ENCODE peak calls at places on chromosomes 11 and 22, in five cellular contexts. Q is stomach, M is transverse colon, V is spleen, E is body of pancreas. L is an unnamed sample.

GRCh38 chr11:131365601-131366000 is 4.8 kb upstream of the NTM start:
- DNase-seq in V (no peak), Q (no peak), M (no peak), E (no peak), L (no peak)

GRCh38 chr11:34185926-34186841 is 80.8 kb downstream of the NAT10 start:
- DNase-seq in V (no peak), M (no peak), Q (no peak), E (no peak), L (no peak)

GRCh38 chr22:19615867-19616581 is 91.8 kb upstream of the CLDN5 start:
- DNase-seq in V (no peak), Q (no peak), M (no peak), E (no peak), L (no peak)

GRCh38 chr11:2071748-2072385 is 67.3 kb downstream of the IGF2 start:
- DNase-seq in M (no peak), E (no peak), Q (peak), V (no peak), L (no peak)

GRCh38 chr11:120130176-120130980 is 7.5 kb downstream of the TRIM29 start:
- DNase-seq in V (peak), Q (no peak), M (peak), E (peak), L (no peak)

GRCh38 chr11:47667555-47667954 is 25.2 kb upstream of the MTCH2 start:
- DNase-seq in Q (no peak), M (no peak), E (no peak), V (no peak), L (no peak)

GRCh38 chr11:132158091-132158490 is 787.7 kb downstream of the NTM start:
- DNase-seq in E (peak), V (no peak), Q (peak), M (no peak), L (no peak)

GRCh38 chr11:12182650-12183511 is 72.5 kb downstream of the MICAL2 start:
- DNase-seq in M (no peak), V (no peak), Q (no peak), E (peak), L (peak)

GRCh38 chr11:76380161-76380976 is 563 bp downstream of the THAP12 start:
- DNase-seq in E (peak), Q (no peak), M (peak), V (peak), L (no peak)

GRCh38 chr11:8808226-8808585 is 102.8 kb upstream of the AKIP1 start:
- DNase-seq in V (no peak), Q (no peak), E (no peak), M (no peak), L (no peak)

GRCh38 chr11:113181094-113181493 is 133.3 kb upstream of the TTC12 start:
- DNase-seq in V (no peak), Q (no peak), E (no peak), M (no peak), L (no peak)

GRCh38 chr22:50184004-50184461 is 1.7 kb upstream of the TRABD start:
- DNase-seq in E (peak), M (peak), Q (peak), V (peak), L (peak)

GRCh38 chr11:61864814-61865775 is 26.2 kb downstream of the FADS3 start:
- DNase-seq in V (no peak), M (no peak), E (no peak), Q (no peak), L (no peak)

GRCh38 chr22:38243007-38243775 is 29.6 kb downstream of the TMEM184B start:
- DNase-seq in E (peak), V (no peak), M (peak), Q (peak), L (no peak)

GRCh38 chr11:8719260-8720190 is 36.9 kb downstream of the RPL27A start:
- DNase-seq in M (peak), E (peak), V (no peak), Q (no peak), L (peak)

GRCh38 chr11:120241277-120241676 is 1.3 kb downstream of the POU2F3 start:
- DNase-seq in V (peak), E (no peak), M (no peak), Q (no peak), L (peak)

GRCh38 chr11:12717851-12718291 is 43.6 kb downstream of the TEAD1 start:
- DNase-seq in Q (no peak), E (no peak), M (no peak), V (no peak), L (peak)

GRCh38 chr11:1830500-1831223 is 4.1 kb upstream of the SYT8 start:
- DNase-seq in E (peak), Q (peak), V (peak), M (peak), L (no peak)

GRCh38 chr11:64867748-64868462 is 10.5 kb downstream of the EHD1 start:
- DNase-seq in Q (no peak), E (no peak), V (peak), M (no peak), L (no peak)

GRCh38 chr11:85725510-85726258 is 39.7 kb upstream of the CCDC89 start:
- DNase-seq in M (no peak), E (no peak), Q (no peak), V (no peak), L (no peak)

GRCh38 chr11:27640954-27641353 is 59.3 kb downstream of the BDNF start:
- DNase-seq in Q (no peak), V (no peak), E (no peak), M (no peak), L (no peak)

GRCh38 chr11:96875772-96876171 is 486.0 kb downstream of the JRKL start:
- DNase-seq in E (no peak), V (no peak), Q (no peak), M (no peak), L (no peak)

GRCh38 chr22:47218671-47219070 is 456.2 kb downstream of the TBC1D22A start:
- DNase-seq in M (no peak), Q (peak), V (peak), E (no peak), L (peak)

GRCh38 chr11:16418698-16419097 is 62.4 kb upstream of the SOX6 start:
- DNase-seq in V (no peak), Q (no peak), M (no peak), E (no peak), L (no peak)
- H3K4me3 ChIP-seq in V (no peak), Q (no peak), M (no peak), E (no peak), L (no peak)

GRCh38 chr22:26643368-26644100 is 13.9 kb upstream of the MIAT start:
- DNase-seq in V (no peak), E (no peak), Q (no peak), M (no peak), L (no peak)
- TF ChIP-seq POLR2A in V (no peak), E (no peak), Q (no peak), M (no peak), L (no peak)

DNA sequence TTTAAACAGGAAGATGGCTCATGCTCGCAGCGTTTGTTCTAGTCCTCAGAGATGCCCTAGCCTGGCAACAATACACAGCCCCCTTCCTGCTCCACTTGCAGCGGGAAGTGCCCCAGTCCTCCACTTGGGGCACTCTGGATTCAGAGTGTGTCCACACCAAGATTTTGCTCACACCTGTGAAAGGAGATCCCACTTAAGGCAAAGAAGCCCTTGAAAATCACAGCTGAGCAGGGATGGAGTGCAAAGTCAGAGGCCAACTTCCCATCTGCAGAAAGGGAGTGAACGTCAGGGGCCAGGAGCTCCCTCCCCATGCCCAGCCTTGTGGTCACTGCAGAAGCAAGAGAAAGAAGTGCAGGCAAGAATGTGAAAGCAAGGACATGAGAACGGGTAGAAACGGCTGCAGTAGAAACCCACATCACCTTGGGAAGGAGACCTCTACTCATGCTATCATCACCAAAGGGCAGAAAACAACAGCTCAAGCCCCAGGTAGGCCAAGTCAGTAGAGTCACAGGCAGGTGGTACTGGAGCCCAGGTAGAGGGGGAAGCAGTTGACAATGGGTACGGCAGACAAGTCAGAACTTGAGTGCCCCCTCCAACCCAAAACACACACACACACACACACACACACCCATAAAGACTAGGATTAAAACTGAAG is 157.4 kb downstream of the BUD13 start:
- DNase-seq in Q (no peak), E (no peak), M (no peak), V (no peak), L (no peak)
- TF ChIP-seq CTCF in Q (no peak), E (no peak), M (no peak), V (no peak), L (no peak)

DNA sequence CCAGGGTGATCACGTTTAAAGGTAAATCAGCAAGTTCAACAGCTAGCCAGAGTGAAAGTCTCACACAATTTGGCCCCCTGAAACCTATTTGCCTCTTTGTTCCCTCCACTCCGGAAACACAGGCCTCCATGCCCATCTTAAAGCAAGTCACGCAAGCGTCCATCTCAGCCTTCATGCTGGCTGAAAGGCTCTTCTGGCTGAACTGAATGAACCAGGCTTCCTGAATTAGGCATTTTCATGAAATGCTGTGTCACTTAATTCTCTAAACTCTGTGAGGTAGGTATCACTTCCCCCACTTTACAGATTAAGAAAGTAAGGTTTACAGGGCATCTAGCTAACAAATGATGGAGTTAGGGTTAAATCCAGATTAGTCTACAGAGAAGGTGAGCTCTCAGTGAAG is 1.4 kb downstream of the SLC25A17 start:
- DNase-seq in Q (no peak), E (no peak), V (no peak), M (no peak), L (no peak)
- H3K4me3 ChIP-seq in Q (peak), E (peak), V (no peak), M (no peak), L (no peak)

DNA sequence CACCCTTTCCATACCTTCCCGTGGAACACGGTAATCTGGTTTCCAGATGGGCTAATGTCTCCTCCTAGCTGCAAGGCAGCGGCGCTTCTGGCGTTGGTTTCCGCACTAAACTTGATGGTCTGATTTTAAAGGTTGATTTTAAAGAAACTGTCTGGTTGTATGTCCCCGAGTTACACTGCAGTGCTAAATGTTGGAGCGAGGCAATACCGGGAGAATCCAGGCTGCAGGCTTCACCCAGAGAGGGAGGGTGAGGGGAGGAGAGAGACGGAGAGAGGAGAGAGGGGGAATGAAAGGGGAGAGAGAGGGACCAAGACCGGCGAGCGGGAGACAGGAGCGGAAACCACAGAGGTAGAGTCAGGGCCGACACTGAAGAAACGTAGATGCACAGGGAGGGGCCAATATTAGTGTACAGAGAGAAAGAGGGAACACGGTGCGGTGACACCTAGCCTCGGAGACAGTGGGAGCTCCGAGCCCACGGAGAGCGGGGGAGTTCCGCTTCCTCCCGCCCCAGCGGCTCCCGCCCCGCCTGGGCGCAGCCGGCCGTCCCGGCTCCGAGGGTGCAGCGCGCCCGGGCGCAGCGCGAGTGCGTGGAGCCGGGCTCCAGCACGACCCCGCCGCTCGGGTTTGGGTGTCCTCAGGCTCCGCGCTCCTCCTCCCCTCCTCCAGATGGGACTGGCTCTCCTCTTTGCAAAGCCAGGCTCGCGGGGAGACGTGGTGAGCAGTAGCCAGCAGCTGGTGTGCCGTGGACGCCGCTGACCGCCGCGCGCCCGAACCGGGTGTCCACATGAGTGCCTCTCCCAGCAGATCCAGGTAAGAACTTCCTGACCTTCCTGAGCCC is 71.9 kb upstream of the GRAMD1B start:
- DNase-seq in E (no peak), V (peak), M (peak), Q (no peak), L (no peak)
- TF ChIP-seq POLR2A in E (no peak), V (no peak), M (no peak), Q (no peak), L (no peak)